ENCODE peak calls at places on chromosomes 12 and 14, in six cellular contexts. V is CD8-positive, alpha-beta T cell; R is prostate gland; F is fibroblast of lung; H is upper lobe of left lung; X is neural progenitor cell. K is an unnamed sample. For H3K4me1, the result is how much of the 10 kb centered on the place peaks cover.

GRCh38 chr12:124413401-124413800 is 118.5 kb downstream of the RFLNA start:
- DNase-seq in V (no peak), R (no peak), F (no peak), H (no peak), X (no peak), K (peak)

GRCh38 chr14:74400328-74400727 is 25.7 kb downstream of the SYNDIG1L start:
- DNase-seq in V (no peak), R (no peak), F (peak), H (no peak), X (peak), K (no peak)

GRCh38 chr14:31059152-31059924 is 33.2 kb upstream of the STRN3 start:
- DNase-seq in V (no peak), R (no peak), F (peak), H (peak), X (peak), K (peak)

GRCh38 chr12:27015730-27016076 is 1.5 kb upstream of the TM7SF3 start:
- DNase-seq in V (no peak), R (no peak), F (peak), H (no peak), X (no peak), K (no peak)

GRCh38 chr12:64824500-64825142 is at the start of gene TBC1D30:
- DNase-seq in V (no peak), R (no peak), F (no peak), H (no peak), X (peak), K (peak)

GRCh38 chr14:52987514-52987913 is 36.7 kb upstream of the FERMT2 start:
- DNase-seq in V (no peak), R (no peak), F (no peak), H (no peak), X (no peak), K (no peak)

GRCh38 chr14:38870437-38870836 is 232.6 kb downstream of the SEC23A start:
- DNase-seq in V (no peak), R (no peak), F (no peak), H (no peak), X (no peak), K (no peak)

GRCh38 chr12:110846615-110847566 is at the start of gene CCDC63:
- DNase-seq in V (peak), R (peak), F (peak), H (peak), X (peak), K (peak)

GRCh38 chr14:52369305-52369781 is 55.2 kb downstream of the PTGER2 start:
- DNase-seq in V (no peak), R (no peak), F (peak), H (no peak), X (no peak), K (no peak)

GRCh38 chr12:62632521-62632920 is 165.9 kb downstream of the MON2 start:
- DNase-seq in V (no peak), R (peak), F (peak), H (peak), X (peak), K (peak)

GRCh38 chr12:95336387-95337067 is 118.9 kb downstream of the VEZT start:
- DNase-seq in V (no peak), R (peak), F (peak), H (peak), X (peak), K (peak)

GRCh38 chr14:70770490-70770889 is 38.8 kb downstream of the MAP3K9 start:
- DNase-seq in V (no peak), R (no peak), F (no peak), H (no peak), X (no peak), K (no peak)

GRCh38 chr14:50834802-50835276 is 3.9 kb upstream of the NIN start:
- DNase-seq in V (no peak), R (no peak), F (no peak), H (no peak), X (no peak), K (no peak)

GRCh38 chr14:99687284-99688209 is 3.4 kb downstream of the CYP46A1 start:
- DNase-seq in V (peak), R (no peak), F (no peak), H (no peak), X (peak), K (no peak)

GRCh38 chr12:26233620-26234019 is 38.2 kb downstream of the SSPN start:
- DNase-seq in V (no peak), R (no peak), F (peak), H (no peak), X (no peak), K (no peak)

GRCh38 chr12:93990832-93991748 is 157.3 kb upstream of the PLXNC1 start:
- DNase-seq in V (no peak), R (no peak), F (peak), H (no peak), X (peak), K (peak)

GRCh38 chr14:33287204-33287603 is 348.5 kb downstream of the NPAS3 start:
- DNase-seq in V (no peak), R (no peak), F (no peak), H (no peak), X (no peak), K (no peak)

GRCh38 chr14:24275524-24276139 is 4.2 kb upstream of the RABGGTA start:
- DNase-seq in V (no peak), R (no peak), F (no peak), H (no peak), X (peak), K (no peak)

GRCh38 chr14:99708449-99708848 is 24.4 kb downstream of the CYP46A1 start:
- DNase-seq in V (no peak), R (no peak), F (no peak), H (no peak), X (no peak), K (no peak)

GRCh38 chr14:68306934-68307758 is 485.7 kb downstream of the ZFP36L1 start:
- DNase-seq in V (no peak), R (peak), F (peak), H (no peak), X (no peak), K (no peak)

GRCh38 chr12:56631790-56632700 is 1.9 kb upstream of the BAZ2A start:
- DNase-seq in V (peak), R (peak), F (peak), H (peak), X (peak), K (peak)

GRCh38 chr12:62482769-62483168 is 16.1 kb downstream of the MON2 start:
- DNase-seq in V (no peak), R (no peak), F (no peak), H (no peak), X (no peak), K (no peak)

DNA sequence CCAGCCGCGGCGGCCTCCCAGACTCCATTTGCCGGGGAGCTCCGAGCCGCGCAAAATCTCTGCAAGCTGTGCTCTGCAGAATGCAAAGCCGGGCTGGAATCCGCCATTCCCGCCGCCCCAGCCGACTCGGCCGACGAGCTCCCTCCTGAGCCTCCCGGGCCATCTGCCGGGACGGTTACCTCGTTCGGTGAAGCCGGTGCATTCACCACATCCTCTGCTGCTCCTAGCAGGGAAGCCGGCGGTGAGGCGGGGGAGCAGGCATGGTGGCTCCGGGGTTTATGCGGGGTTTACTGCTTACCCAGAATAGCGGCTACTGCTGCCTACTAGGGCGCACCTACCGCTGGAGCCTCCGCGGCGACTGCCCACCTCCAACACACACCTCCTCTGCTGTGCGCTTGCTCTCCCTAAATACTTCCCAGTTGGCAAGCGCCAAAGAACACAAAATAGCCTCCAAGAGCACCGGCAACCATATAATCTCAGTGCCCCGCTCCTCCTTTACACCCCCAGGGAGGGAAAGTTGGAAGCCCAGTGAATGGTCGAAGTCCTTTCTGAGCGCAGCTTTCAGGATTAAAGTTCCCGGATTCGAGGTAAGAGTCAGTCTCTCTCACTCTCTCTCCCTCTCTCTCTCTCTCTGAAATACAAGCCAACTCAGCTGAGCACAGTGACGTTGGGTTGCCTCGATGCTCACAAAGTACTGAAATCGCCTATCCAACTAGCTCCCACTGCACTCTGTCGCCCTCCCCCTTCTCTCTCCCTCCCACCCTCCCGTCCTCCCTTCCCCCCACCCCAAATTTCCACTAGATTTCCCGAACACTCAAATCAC is at the start of gene TBX5:
- DNase-seq in V (no peak), R (no peak), F (peak), H (no peak), X (peak), K (no peak)
- H3K4me3 ChIP-seq in V (no peak), R (peak), F (peak), H (peak), X (peak), K (peak)

DNA sequence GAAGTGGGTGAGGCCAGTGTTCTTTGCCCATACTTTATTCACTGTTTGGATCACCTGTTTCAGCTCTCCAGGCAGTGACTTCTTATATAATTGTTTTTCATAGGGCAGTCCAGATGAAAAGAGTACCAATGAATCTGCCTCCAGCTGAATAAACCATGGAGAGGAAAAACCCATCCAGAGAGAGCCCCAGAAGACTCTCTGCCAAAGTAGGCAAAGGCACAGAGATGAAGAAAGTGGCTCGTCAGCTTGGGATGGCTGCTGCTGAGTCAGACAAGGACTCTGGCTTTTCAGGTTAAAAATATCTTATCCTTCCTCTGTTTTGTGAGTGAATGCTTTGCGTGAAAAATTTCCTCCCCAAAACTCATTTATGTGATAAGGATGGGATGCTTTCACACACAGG is 7.5 kb downstream of the CIPC start:
- DNase-seq in V (no peak), R (no peak), F (no peak), H (no peak), X (no peak), K (no peak)
- H3K27ac ChIP-seq in V (no peak), R (peak), F (no peak), H (no peak), X (peak), K (peak)

DNA sequence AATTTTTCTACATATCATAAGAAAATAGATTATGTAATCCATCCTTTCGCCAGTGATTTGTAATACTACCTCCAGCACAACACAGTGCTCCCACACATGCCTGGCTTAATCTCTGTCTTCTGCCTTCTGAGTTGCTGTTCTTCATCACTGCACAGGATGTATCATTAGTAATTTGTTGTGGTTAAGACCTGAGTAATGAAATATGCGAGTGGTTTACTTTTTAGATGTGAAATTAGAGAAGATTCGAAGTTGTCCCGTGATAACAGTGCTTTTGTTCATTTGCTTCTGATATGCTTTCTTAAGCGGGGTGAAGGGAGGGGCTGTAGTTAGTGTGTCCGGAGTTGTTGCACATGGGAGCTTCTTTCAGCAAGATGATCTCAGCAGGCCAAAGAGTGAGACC is 18.1 kb downstream of the KRT85 start:
- DNase-seq in V (no peak), R (no peak), F (no peak), H (no peak), X (no peak), K (no peak)
- H3K4me1 ChIP-seq in V (under half), R (under half), F (under half), H (under half), X (under half), K (under half)

GRCh38 chr12:104297477-104298113 is 5.9 kb upstream of the EID3 start:
- DNase-seq in V (no peak), R (no peak), F (no peak), H (peak), X (no peak), K (no peak)

GRCh38 chr12:104296718-104297117 is 6.8 kb upstream of the EID3 start:
- DNase-seq in V (no peak), R (no peak), F (no peak), H (no peak), X (no peak), K (no peak)

GRCh38 chr12:104303538-104304151 is at the start of gene EID3:
- DNase-seq in V (peak), R (peak), F (peak), H (peak), X (peak), K (peak)

GRCh38 chr12:104295954-104296353 is 7.6 kb upstream of the EID3 start:
- DNase-seq in V (no peak), R (no peak), F (no peak), H (no peak), X (no peak), K (no peak)

DNA sequence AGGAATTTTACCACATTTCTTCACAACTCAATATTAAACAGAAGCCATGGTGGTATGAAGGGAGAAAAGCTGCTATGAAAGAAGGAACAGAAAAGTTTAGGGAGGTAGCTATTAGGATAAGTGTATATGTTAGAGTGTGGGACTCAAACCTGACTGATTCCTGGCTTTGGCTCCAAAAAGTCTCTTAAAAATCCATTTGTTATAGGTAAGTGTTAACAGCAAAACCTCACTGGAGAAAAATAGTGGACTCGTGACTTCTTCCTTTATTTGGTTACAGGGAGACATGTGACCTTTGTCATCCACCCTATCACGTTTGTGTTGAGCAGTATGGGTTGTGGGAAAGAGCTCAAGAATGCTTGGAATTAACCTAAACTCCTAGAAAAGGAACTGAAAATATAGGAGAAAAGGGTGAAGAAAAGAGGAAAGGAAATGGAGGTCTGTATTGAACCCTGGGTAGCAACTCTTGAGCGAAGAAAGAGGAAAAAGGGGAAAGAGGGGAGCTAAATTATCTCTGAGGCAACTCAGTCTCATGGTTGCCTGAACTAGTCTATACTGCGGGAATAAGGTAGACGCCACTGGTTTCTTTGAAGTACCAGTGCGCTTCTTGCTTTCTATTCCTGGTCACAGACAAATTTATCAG is 3.6 kb upstream of the EID3 start:
- DNase-seq in V (no peak), R (no peak), F (no peak), H (no peak), X (no peak), K (no peak)
- H3K4me3 ChIP-seq in V (no peak), R (no peak), F (no peak), H (no peak), X (no peak), K (no peak)

GRCh38 chr12:108562348-108563134 is at the start of gene ISCU:
- DNase-seq in V (peak), R (peak), F (peak), H (peak), X (peak), K (peak)

GRCh38 chr12:108559748-108560147 is 1.2 kb downstream of the SART3 start:
- DNase-seq in V (no peak), R (no peak), F (no peak), H (no peak), X (no peak), K (no peak)

GRCh38 chr12:108560752-108561719 is at the start of gene SART3:
- DNase-seq in V (peak), R (peak), F (peak), H (peak), X (peak), K (peak)

GRCh38 chr12:108561852-108562347 is 496 bp upstream of the ISCU start:
- DNase-seq in V (no peak), R (no peak), F (no peak), H (no peak), X (peak), K (no peak)

GRCh38 chr12:108560321-108560721 is 652 bp downstream of the SART3 start:
- DNase-seq in V (no peak), R (no peak), F (peak), H (no peak), X (no peak), K (no peak)
- H3K27ac ChIP-seq in V (peak), R (peak), F (peak), H (peak), X (no peak), K (peak)

DNA sequence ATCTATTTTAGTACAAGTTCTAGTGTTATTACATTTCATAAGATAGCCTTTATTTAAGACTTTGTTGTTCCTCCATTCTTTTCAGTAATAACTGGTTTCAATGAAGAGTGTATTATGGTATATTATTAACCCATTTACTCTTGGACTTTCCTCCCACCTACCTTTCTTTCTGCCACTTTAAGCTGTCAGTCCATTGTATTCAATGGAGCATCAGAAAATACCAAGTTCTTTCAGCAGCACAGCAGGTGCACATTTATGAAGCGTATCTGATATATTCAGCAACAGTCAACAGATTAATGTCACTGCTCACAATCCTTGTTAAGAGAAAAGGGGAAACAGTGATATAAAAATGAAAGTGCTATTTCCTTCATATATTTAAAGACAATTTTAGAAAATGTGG is 660.9 kb downstream of the C12orf50 start:
- DNase-seq in V (no peak), R (no peak), F (no peak), H (no peak), X (no peak), K (no peak)
- H3K4me1 ChIP-seq in V (under half), R (under half), F (under half), H (under half), X (under half), K (under half)

DNA sequence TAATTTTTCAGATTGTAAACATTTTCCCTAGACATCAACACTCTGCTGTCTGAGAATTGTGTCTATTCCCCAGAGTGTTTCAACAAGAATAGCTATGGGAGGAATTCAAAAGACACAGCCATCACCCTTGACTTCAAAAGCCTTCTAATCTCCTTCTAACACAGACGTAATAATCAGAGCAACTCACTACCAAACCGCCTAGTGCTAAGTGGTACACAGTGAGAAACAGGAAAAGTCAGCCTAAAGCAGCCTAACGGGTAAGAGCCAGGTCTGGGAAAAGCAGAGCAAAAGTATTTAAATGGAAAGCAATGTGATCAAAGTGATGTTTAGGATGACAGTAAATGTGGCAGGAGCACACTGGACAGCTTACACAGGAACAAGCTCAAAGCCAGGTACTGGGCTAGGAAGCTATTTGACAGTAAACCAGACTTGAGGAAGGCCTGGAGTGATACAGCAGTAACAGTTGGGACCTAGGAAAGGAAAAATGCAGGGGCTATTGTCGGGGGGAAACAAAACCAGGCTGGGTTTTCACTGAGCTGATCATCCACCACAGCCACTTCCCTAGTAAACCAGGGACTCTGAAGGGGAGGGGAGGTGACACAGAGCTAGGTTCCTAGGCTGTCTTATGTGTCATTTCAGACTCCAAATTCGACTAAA is 29.4 kb downstream of the CORO1C start:
- DNase-seq in V (no peak), R (no peak), F (no peak), H (no peak), X (no peak), K (no peak)
- H3K4me3 ChIP-seq in V (no peak), R (no peak), F (peak), H (no peak), X (no peak), K (no peak)

GRCh38 chr14:34710006-34710405 is 4.4 kb downstream of the CFL2 start:
- DNase-seq in V (no peak), R (no peak), F (no peak), H (no peak), X (no peak), K (no peak)
- H3K27ac ChIP-seq in V (no peak), R (peak), F (no peak), H (no peak), X (no peak), K (peak)

GRCh38 chr14:22544881-22545420 is 44.1 kb downstream of the DAD1 start:
- DNase-seq in V (no peak), R (no peak), F (no peak), H (no peak), X (no peak), K (no peak)
- H3K4me1 ChIP-seq in V (half or more), R (under half), F (under half), H (under half), X (under half), K (under half)

K was measured in heart right ventricle.